ENCODE peak calls at places on chromosomes 16 and 17, in ten cellular contexts. O is keratinocyte, B is astrocyte, K is MM.1S, P is mesenchymal stem cell, M is H1, T is neuronal stem cell, V is PC-3, F is neural progenitor cell, I is fibroblast of lung. G is an unnamed sample.

GRCh38 chr17:77581480-77581879 is 377.0 kb upstream of the TNRC6C start:
- DNase-seq in O (peak), P (peak), M (no peak), V (peak), F (no peak), T (no peak), K (no peak), B (peak), I (peak), G (no peak)

GRCh38 chr16:85387171-85387507 is 226.0 kb upstream of the GSE1 start:
- DNase-seq in V (no peak), O (no peak), T (no peak), B (no peak), P (no peak), I (no peak), K (no peak), M (peak), F (no peak), G (no peak)

GRCh38 chr17:43042025-43042424 is 17.0 kb downstream of the RND2 start:
- DNase-seq in P (no peak), M (no peak), F (peak), B (no peak), T (no peak), I (peak), V (no peak), O (no peak), K (no peak), G (no peak)

GRCh38 chr17:46147167-46147749 is 46.0 kb downstream of the KANSL1 start:
- DNase-seq in K (no peak), O (no peak), I (no peak), T (no peak), V (no peak), P (no peak), F (no peak), B (no peak), M (no peak), G (no peak)

GRCh38 chr17:15261063-15261817 is 3.9 kb downstream of the PMP22 start:
- DNase-seq in F (peak), P (peak), T (peak), V (peak), I (peak), B (peak), M (no peak), K (no peak), O (no peak), G (no peak)

GRCh38 chr16:79571753-79572544 is 28.6 kb downstream of the MAF start:
- DNase-seq in V (no peak), M (no peak), P (no peak), T (no peak), B (no peak), I (no peak), K (no peak), F (peak), O (no peak), G (no peak)

GRCh38 chr17:13350466-13350865 is 251.3 kb downstream of the HS3ST3A1 start:
- DNase-seq in O (no peak), I (no peak), F (no peak), M (no peak), P (no peak), B (no peak), K (no peak), T (no peak), V (no peak), G (no peak)

GRCh38 chr17:57107498-57108101 is 22.6 kb downstream of the AKAP1 start:
- DNase-seq in K (no peak), V (peak), B (peak), T (no peak), M (no peak), O (peak), I (peak), P (peak), F (peak), G (peak)

GRCh38 chr17:17935321-17936271 is 36.6 kb downstream of the TOM1L2 start:
- DNase-seq in K (no peak), P (peak), F (no peak), O (no peak), M (no peak), V (peak), B (peak), T (no peak), I (peak), G (peak)

GRCh38 chr17:549197-550040 is 165.2 kb downstream of the VPS53 start:
- DNase-seq in K (no peak), F (no peak), P (peak), I (peak), T (no peak), V (no peak), O (no peak), M (no peak), B (peak), G (no peak)

GRCh38 chr17:68981288-68981687 is 26.1 kb upstream of the ABCA8 start:
- DNase-seq in K (peak), P (peak), M (no peak), O (no peak), V (peak), I (peak), F (no peak), T (no peak), B (peak), G (peak)

GRCh38 chr17:28738680-28739384 is 5.0 kb upstream of the TRAF4 start:
- DNase-seq in P (no peak), I (no peak), K (peak), O (no peak), V (no peak), T (no peak), F (no peak), M (no peak), B (no peak), G (no peak)

GRCh38 chr16:81035975-81036750 is 521 bp downstream of the ATMIN start:
- DNase-seq in O (no peak), M (peak), B (no peak), K (peak), V (peak), F (peak), T (peak), I (peak), P (peak), G (no peak)

GRCh38 chr16:69397821-69398521 is 12.2 kb upstream of the TERF2 start:
- DNase-seq in K (no peak), O (no peak), T (no peak), B (peak), V (peak), M (peak), P (peak), I (peak), F (peak), G (peak)

GRCh38 chr17:40260528-40260927 is 27.2 kb upstream of the CDC6 start:
- DNase-seq in F (no peak), I (peak), P (no peak), K (no peak), T (no peak), O (no peak), V (no peak), M (no peak), B (no peak), G (no peak)

GRCh38 chr17:42720996-42721583 is 23.8 kb downstream of the EZH1 start:
- DNase-seq in P (peak), M (no peak), I (peak), K (peak), V (peak), O (no peak), F (peak), T (peak), B (peak), G (no peak)

GRCh38 chr16:10971560-10971961 is 27.2 kb downstream of the CLEC16A start:
- DNase-seq in T (peak), I (peak), V (peak), B (peak), K (peak), O (peak), M (no peak), F (peak), P (peak), G (peak)

GRCh38 chr17:28055546-28056275 is 13.2 kb downstream of the NLK start:
- DNase-seq in I (no peak), V (no peak), O (no peak), P (no peak), K (no peak), F (no peak), M (no peak), T (no peak), B (no peak), G (no peak)

GRCh38 chr16:25009822-25010221 is 5.3 kb downstream of the ARHGAP17 start:
- DNase-seq in V (no peak), T (no peak), B (peak), O (no peak), K (no peak), M (no peak), F (no peak), P (peak), I (peak), G (no peak)

GRCh38 chr16:30585022-30585399 is 486 bp downstream of the ZNF785 start:
- DNase-seq in K (no peak), T (no peak), O (no peak), P (no peak), V (peak), B (no peak), M (peak), F (peak), I (peak), G (no peak)

GRCh38 chr17:28684963-28685362 is 23.0 kb downstream of the SUPT6H start:
- DNase-seq in M (no peak), T (no peak), I (peak), V (peak), P (peak), F (no peak), B (no peak), K (no peak), O (no peak), G (no peak)

GRCh38 chr17:77741109-77741508 is 217.4 kb upstream of the TNRC6C start:
- DNase-seq in P (no peak), V (peak), B (no peak), K (no peak), O (no peak), T (no peak), I (no peak), M (peak), F (no peak), G (no peak)

GRCh38 chr17:36888236-36888957 is 48.9 kb upstream of the LHX1 start:
- DNase-seq in K (peak), T (no peak), P (no peak), M (no peak), I (no peak), V (no peak), F (peak), O (no peak), B (no peak), G (no peak)

GRCh38 chr16:2930236-2930635 is 18.5 kb downstream of the FLYWCH1 start:
- DNase-seq in O (no peak), T (no peak), B (no peak), I (no peak), K (no peak), P (no peak), M (no peak), F (no peak), V (no peak), G (no peak)

GRCh38 chr17:1186923-1187771 is 7.4 kb upstream of the ABR start:
- DNase-seq in V (peak), T (peak), K (peak), B (peak), P (peak), F (peak), M (peak), I (peak), O (peak), G (peak)

GRCh38 chr16:30609002-30609927 is 924 bp downstream of the ZNF689 start:
- DNase-seq in O (no peak), P (peak), K (peak), B (peak), T (no peak), I (peak), M (peak), V (peak), F (peak), G (peak)

GRCh38 chr17:68301438-68301959 is 10.2 kb downstream of the ARSG start:
- DNase-seq in M (no peak), P (no peak), F (peak), I (no peak), K (no peak), B (no peak), T (no peak), V (no peak), O (no peak), G (peak)

GRCh38 chr17:1563786-1564613 is 1.4 kb upstream of the PITPNA start:
- DNase-seq in T (no peak), P (no peak), B (no peak), I (no peak), K (no peak), V (peak), M (no peak), O (no peak), F (no peak), G (no peak)

GRCh38 chr16:57472665-57473060 is 10.2 kb downstream of the POLR2C start:
- DNase-seq in I (no peak), B (no peak), P (no peak), K (no peak), T (no peak), M (peak), F (no peak), V (no peak), O (no peak), G (no peak)

GRCh38 chr17:14815079-14815478 is 450.0 kb downstream of the PMP22 start:
- DNase-seq in B (no peak), T (no peak), K (no peak), I (no peak), V (peak), F (no peak), M (no peak), P (no peak), O (no peak), G (no peak)

GRCh38 chr17:42821176-42821575 is 2.9 kb downstream of the BECN1 start:
- DNase-seq in B (no peak), O (no peak), V (no peak), M (no peak), F (no peak), I (no peak), P (no peak), T (no peak), K (no peak), G (no peak)

GRCh38 chr16:726438-727290 is at the start of the genes CCDC78 and HAGHL:
- DNase-seq in I (peak), K (peak), P (peak), V (peak), B (no peak), O (no peak), M (peak), F (peak), T (no peak), G (peak)

GRCh38 chr16:48194828-48195566 is 39.2 kb upstream of the ABCC12 start:
- DNase-seq in P (peak), O (peak), B (peak), T (no peak), I (peak), M (no peak), V (peak), F (no peak), K (no peak), G (peak)

GRCh38 chr17:60231691-60232090 is 81.9 kb downstream of the CA4 start:
- DNase-seq in V (no peak), K (no peak), F (peak), O (no peak), B (peak), T (peak), I (peak), P (peak), M (no peak), G (no peak)

GRCh38 chr17:30203471-30203981 is 32.0 kb downstream of the SLC6A4 start:
- DNase-seq in P (no peak), K (no peak), B (no peak), V (no peak), F (no peak), I (no peak), O (no peak), T (no peak), M (peak), G (no peak)
- H3K4me2 ChIP-seq in P (no peak), K (no peak), B (no peak), V (no peak), F (no peak), I (no peak), O (no peak), T (no peak), M (no peak), G (no peak)

DNA sequence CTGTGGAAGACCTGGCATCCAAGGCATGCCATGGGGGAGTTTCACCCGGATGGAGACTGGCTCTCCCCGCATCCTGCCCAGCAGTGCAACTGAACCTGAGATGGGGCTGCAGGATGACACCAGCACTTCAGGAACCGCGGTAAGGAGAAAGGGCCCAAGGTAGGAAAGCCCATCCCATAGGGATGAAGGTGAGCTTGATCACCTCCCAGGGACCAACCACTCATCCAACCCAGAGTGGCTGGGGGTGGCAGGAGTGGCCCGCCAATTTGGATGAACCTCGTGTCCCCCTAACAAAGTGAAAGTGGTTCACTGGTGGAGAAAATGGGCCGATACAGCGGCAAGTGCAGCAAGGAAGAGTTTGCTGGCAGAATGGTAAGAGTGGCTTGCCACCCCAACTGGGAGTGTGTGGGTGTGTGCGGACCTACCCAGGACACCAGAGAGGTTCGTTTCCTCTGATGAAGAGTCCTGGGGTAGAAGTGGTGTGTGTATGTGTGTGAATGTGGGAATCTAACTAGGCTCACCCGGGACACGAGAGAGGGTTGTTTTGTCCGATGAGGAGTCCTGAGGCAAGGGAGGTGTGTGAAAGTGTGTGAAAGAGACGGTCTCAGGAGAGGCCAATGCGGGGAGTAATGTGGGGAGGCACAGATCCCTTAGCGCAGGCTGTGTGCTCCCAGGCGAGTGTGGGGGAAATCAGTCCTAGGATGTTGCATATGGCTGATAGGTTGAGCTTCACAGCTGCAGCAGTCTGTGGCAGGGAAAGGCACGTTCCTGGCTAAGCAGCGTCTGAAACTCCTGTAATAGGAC is 22.6 kb downstream of the ACSM1 start:
- DNase-seq in M (peak), O (no peak), T (no peak), F (peak), I (no peak), K (no peak), B (no peak), P (no peak), V (no peak), G (peak)
- H2AFZ ChIP-seq in M (peak), O (peak), T (peak), F (peak), I (no peak), K (no peak), B (no peak), P (peak), V (no peak), G (no peak)

GRCh38 chr17:78933025-78933958 is 8.1 kb upstream of the TIMP2 start:
- DNase-seq in O (peak), B (peak), K (peak), I (peak), F (no peak), M (no peak), V (peak), P (peak), T (no peak), G (peak)
- H3K4me2 ChIP-seq in O (peak), B (peak), K (peak), I (peak), F (peak), M (no peak), V (peak), P (peak), T (no peak), G (peak)

DNA sequence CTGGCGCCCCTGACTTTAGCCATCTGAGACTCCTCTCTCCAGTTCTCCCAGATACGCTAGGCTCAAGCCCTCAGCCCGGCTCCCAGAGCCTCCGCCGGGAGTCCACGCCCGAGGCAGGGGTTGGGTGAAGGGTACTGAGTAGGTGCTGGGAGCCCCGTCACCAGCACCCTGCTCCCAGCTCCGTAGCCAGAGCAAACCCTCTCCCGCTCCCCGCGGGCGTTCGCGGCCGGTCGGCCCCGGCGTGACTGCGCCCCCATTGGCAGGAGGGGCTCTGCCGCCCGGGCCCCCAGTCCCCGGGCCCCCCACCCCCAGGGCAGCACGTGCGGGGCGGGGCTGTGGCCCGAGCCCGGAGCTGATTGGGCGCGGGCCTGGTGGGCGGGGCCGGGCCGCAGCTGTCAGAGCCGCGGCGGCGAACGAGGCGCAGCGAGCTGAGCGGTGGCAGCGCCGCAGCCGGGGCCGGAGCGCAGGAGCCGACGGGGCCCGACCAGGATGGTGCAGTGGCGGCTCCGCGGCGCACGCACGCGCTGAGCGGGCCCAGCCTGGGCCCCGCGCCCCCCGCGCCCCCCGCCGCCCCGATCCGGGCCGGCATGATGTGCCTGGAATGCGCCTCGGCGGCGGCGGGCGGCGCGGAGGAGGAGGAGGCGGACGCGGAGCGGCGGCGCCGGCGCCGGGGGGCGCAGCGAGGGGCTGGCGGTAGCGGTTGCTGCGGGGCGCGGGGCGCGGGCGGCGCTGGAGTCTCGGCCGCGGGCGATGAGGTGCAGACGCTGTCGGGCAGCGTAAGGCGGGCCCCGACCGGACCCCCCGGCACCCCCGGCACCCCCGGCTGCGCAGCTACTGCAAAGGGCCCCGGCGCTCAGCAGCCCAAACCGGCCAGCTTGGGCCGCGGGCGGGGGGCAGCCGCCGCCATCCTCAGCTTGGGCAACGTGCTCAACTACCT is at the start of gene SPNS2:
- DNase-seq in I (peak), T (peak), M (peak), V (peak), B (no peak), O (no peak), P (peak), K (peak), F (peak), G (peak)
- H2AFZ ChIP-seq in I (no peak), T (peak), M (peak), V (no peak), B (no peak), O (no peak), P (no peak), K (peak), F (no peak), G (peak)

GRCh38 chr16:53949716-53950410 is 245.9 kb downstream of the FTO start:
- DNase-seq in K (no peak), B (no peak), O (no peak), V (no peak), F (no peak), I (no peak), M (no peak), T (no peak), P (peak), G (no peak)
- H3K4me2 ChIP-seq in K (no peak), B (no peak), O (no peak), V (no peak), F (peak), I (peak), M (no peak), T (no peak), P (no peak), G (no peak)

G was measured in PC-9.